ENCODE peak calls at places on chromosomes 2 and 18, in nine cellular contexts. I is EL; T is activated CD4-positive, alpha-beta T cell treated with anti-CD3 and anti-CD28 coated beads for 24 hours; Z is EH; S is NCI-H1694; C is Caco-2; K is activated naive CD8-positive, alpha-beta T cell treated with anti-CD3 and anti-CD28 coated beads, Interleukin-2, amount 50 U/mL, for 16 hours; L is right lobe of liver; F is left kidney. V is an unnamed sample.

GRCh38 chr2:159933727-159934049 is 128.7 kb downstream of the PLA2R1 start:
- DNase-seq in K (no peak), L (no peak), C (no peak), I (no peak), F (no peak), Z (peak), S (no peak), T (no peak), V (no peak)

GRCh38 chr18:50559750-50560680 is at the start of gene MAPK4:
- DNase-seq in T (no peak), C (peak), L (peak), K (no peak), F (peak), I (no peak), S (no peak), Z (peak), V (no peak)

GRCh38 chr2:63755216-63755615 is 86.5 kb upstream of the UGP2 start:
- DNase-seq in I (no peak), K (no peak), Z (peak), S (no peak), C (no peak), F (peak), L (no peak), T (no peak), V (no peak)

GRCh38 chr2:105557021-105557420 is 158.2 kb upstream of the FHL2 start:
- DNase-seq in I (no peak), T (no peak), L (no peak), S (no peak), Z (peak), K (no peak), C (no peak), F (no peak), V (no peak)

GRCh38 chr18:26415041-26415440 is 133.3 kb downstream of the KCTD1 start:
- DNase-seq in L (no peak), Z (peak), F (no peak), T (no peak), C (no peak), I (no peak), K (no peak), S (no peak), V (no peak)

GRCh38 chr2:229150317-229150716 is 120.8 kb downstream of the PID1 start:
- DNase-seq in S (no peak), I (no peak), K (no peak), F (no peak), C (peak), L (no peak), T (no peak), Z (no peak), V (no peak)

GRCh38 chr2:170408461-170409163 is 230.7 kb downstream of the MYO3B start:
- DNase-seq in F (no peak), T (no peak), S (no peak), C (no peak), Z (no peak), L (no peak), K (no peak), I (no peak), V (no peak)

GRCh38 chr2:230525682-230526081 is 109.7 kb downstream of the SP100 start:
- DNase-seq in T (no peak), I (no peak), K (no peak), C (no peak), Z (no peak), S (no peak), F (peak), L (no peak), V (no peak)

GRCh38 chr2:217687771-217688170 is 315.0 kb downstream of the TNS1 start:
- DNase-seq in K (no peak), I (no peak), F (no peak), L (no peak), T (no peak), S (no peak), Z (no peak), C (no peak), V (no peak)

GRCh38 chr2:137220438-137220998 is 455.2 kb downstream of the THSD7B start:
- DNase-seq in L (no peak), Z (peak), F (no peak), I (peak), K (no peak), C (no peak), S (no peak), T (no peak), V (no peak)

GRCh38 chr2:71710367-71710766 is 257.0 kb downstream of the DYSF start:
- DNase-seq in L (no peak), Z (no peak), K (no peak), I (no peak), C (no peak), S (no peak), F (no peak), T (no peak), V (no peak)

GRCh38 chr18:43904209-43904837 is 627.0 kb upstream of the SYT4 start:
- DNase-seq in S (no peak), T (no peak), Z (no peak), I (no peak), L (no peak), K (no peak), F (no peak), C (no peak), V (no peak)

GRCh38 chr2:11055816-11056215 is 99.5 kb upstream of the SLC66A3 start:
- DNase-seq in I (no peak), K (no peak), F (no peak), Z (no peak), C (no peak), T (no peak), S (no peak), L (no peak), V (no peak)

GRCh38 chr2:203783496-203784203 is 77.2 kb downstream of the CD28 start:
- DNase-seq in I (peak), Z (peak), F (no peak), L (no peak), T (no peak), C (peak), S (no peak), K (no peak), V (no peak)

GRCh38 chr2:236946871-236947270 is 138.8 kb upstream of the COPS8 start:
- DNase-seq in T (no peak), F (no peak), S (no peak), I (no peak), Z (no peak), K (no peak), L (no peak), C (no peak), V (no peak)

GRCh38 chr2:241852981-241853631 is 5.6 kb downstream of the PDCD1 start:
- DNase-seq in C (no peak), S (no peak), K (no peak), F (no peak), T (no peak), L (no peak), Z (no peak), I (no peak), V (no peak)

GRCh38 chr2:180983468-180984388 is 3.3 kb downstream of the UBE2E3 start:
- DNase-seq in Z (peak), S (peak), K (no peak), T (no peak), I (peak), F (peak), L (peak), C (peak), V (peak)

GRCh38 chr2:143524001-143524608 is 394.9 kb downstream of the ARHGAP15 start:
- DNase-seq in T (no peak), I (peak), L (no peak), Z (peak), F (peak), K (no peak), S (no peak), C (no peak), V (peak)